ENCODE peak calls at places on chromosomes 11 and 22, in nine cellular contexts. O is hepatic stellate cell, D is NCI-H2081, B is hippocampal formation, M is H4, K is HEK293T, G is activated T-cell treated with anti-CD3 and anti-CD28 coated beads for 1 hour, P is mucosa of gallbladder, U is T follicular helper cell. A is an unnamed sample.

GRCh38 chr11:18420067-18420466 is 7.9 kb downstream of the LDHC start:
- DNase-seq in O (no peak), M (no peak), P (no peak), G (no peak), D (no peak), K (no peak), U (no peak), B (no peak), A (no peak)

GRCh38 chr11:95084509-95084908 is 5.1 kb upstream of the ENDOD1 start:
- DNase-seq in B (no peak), G (no peak), O (no peak), D (no peak), U (no peak), M (no peak), P (no peak), K (no peak), A (no peak)

GRCh38 chr11:23957309-23957708 is 539.5 kb upstream of the LUZP2 start:
- DNase-seq in K (no peak), O (no peak), B (no peak), P (no peak), M (no peak), U (no peak), D (no peak), G (no peak), A (no peak)

GRCh38 chr11:2120359-2121100 is 18.7 kb downstream of the IGF2 start:
- DNase-seq in K (no peak), G (no peak), D (no peak), O (peak), B (no peak), M (no peak), P (no peak), U (no peak), A (no peak)

GRCh38 chr11:116792869-116793475 is 1.3 kb upstream of the APOA5 start:
- DNase-seq in D (no peak), G (no peak), U (no peak), M (no peak), P (no peak), K (no peak), B (no peak), O (peak), A (no peak)

GRCh38 chr11:8047382-8047781 is 33.6 kb upstream of the TUB start:
- DNase-seq in B (no peak), O (no peak), P (no peak), G (no peak), D (no peak), M (no peak), K (no peak), U (no peak), A (no peak)

GRCh38 chr11:7511405-7511804 is 2.4 kb upstream of the PPFIBP2 start:
- DNase-seq in O (no peak), K (no peak), M (peak), P (peak), G (no peak), D (peak), U (no peak), B (peak), A (no peak)

GRCh38 chr11:92136792-92137191 is 87.8 kb upstream of the FAT3 start:
- DNase-seq in M (no peak), B (no peak), P (no peak), O (no peak), U (no peak), G (no peak), D (no peak), K (peak), A (no peak)

GRCh38 chr11:657691-658126 is 20.6 kb downstream of the DRD4 start:
- DNase-seq in O (no peak), P (peak), D (no peak), K (no peak), B (no peak), G (no peak), U (no peak), M (no peak), A (no peak)

GRCh38 chr11:84003181-84003580 is 717.0 kb upstream of the CCDC90B start:
- DNase-seq in M (no peak), G (no peak), O (no peak), D (no peak), B (no peak), U (no peak), K (no peak), P (no peak), A (no peak)

GRCh38 chr11:15714641-15715399 is 600.1 kb downstream of the INSC start:
- DNase-seq in B (no peak), D (peak), O (no peak), P (no peak), U (no peak), M (no peak), G (no peak), K (no peak), A (no peak)

GRCh38 chr11:19076744-19077589 is 16.4 kb upstream of the MRGPRX2 start:
- DNase-seq in M (no peak), K (peak), D (peak), U (peak), P (peak), G (peak), B (peak), O (peak), A (no peak)

GRCh38 chr11:60899021-60899936 is 7.1 kb downstream of the PRPF19 start:
- DNase-seq in P (peak), G (no peak), B (no peak), K (peak), O (peak), M (peak), D (peak), U (no peak), A (no peak)

GRCh38 chr11:115317428-115318185 is 186.6 kb downstream of the CADM1 start:
- DNase-seq in G (no peak), O (no peak), M (no peak), K (no peak), U (no peak), B (no peak), P (no peak), D (peak), A (no peak)

GRCh38 chr22:47517062-47517461 is 754.6 kb downstream of the TBC1D22A start:
- DNase-seq in U (no peak), D (no peak), O (no peak), K (no peak), B (no peak), G (no peak), M (no peak), P (no peak), A (no peak)

GRCh38 chr22:43983808-43984207 is 28.6 kb downstream of the SAMM50 start:
- DNase-seq in U (no peak), M (no peak), P (no peak), D (no peak), O (no peak), K (no peak), G (no peak), B (no peak), A (no peak)

GRCh38 chr11:19073454-19074415 is 13.2 kb upstream of the MRGPRX2 start:
- DNase-seq in G (no peak), O (no peak), K (no peak), M (no peak), U (no peak), P (no peak), D (peak), B (no peak), A (no peak)

GRCh38 chr22:38202437-38203089 is 769 bp downstream of the MAFF start:
- DNase-seq in U (no peak), M (peak), K (peak), D (peak), G (peak), P (peak), B (no peak), O (peak), A (no peak)

GRCh38 chr11:91299980-91300379 is 924.6 kb upstream of the FAT3 start:
- DNase-seq in P (no peak), B (no peak), D (no peak), G (no peak), O (peak), K (no peak), M (peak), U (no peak), A (no peak)

GRCh38 chr11:38598413-38598812 is 2000.4 kb upstream of the RAG2 start:
- DNase-seq in D (no peak), B (no peak), G (no peak), O (no peak), P (no peak), U (no peak), M (no peak), K (no peak), A (no peak)

GRCh38 chr22:29673361-29673760 is 46.4 kb upstream of the CABP7 start:
- DNase-seq in G (no peak), O (no peak), D (no peak), K (no peak), P (no peak), U (no peak), M (no peak), B (no peak), A (no peak)

GRCh38 chr11:132824642-132825041 is 707.7 kb downstream of the OPCML start:
- DNase-seq in D (no peak), O (no peak), G (no peak), P (no peak), K (no peak), M (no peak), U (no peak), B (no peak), A (no peak)

GRCh38 chr22:36884314-36885158 is 23.7 kb downstream of the NCF4 start:
- DNase-seq in K (no peak), G (no peak), P (no peak), M (no peak), D (no peak), U (no peak), B (no peak), O (no peak), A (no peak)

GRCh38 chr11:57460756-57461749 is 725 bp downstream of the RTN4RL2 start:
- DNase-seq in D (peak), K (no peak), B (no peak), U (no peak), O (no peak), P (no peak), G (no peak), M (no peak), A (no peak)

A was measured in H54.